ENCODE peak calls at places on chromosomes 2 and 18, in eight cellular contexts. One of them, this sample, is unnamed.

GRCh38 chr2:120596990-120597594 is 138.6 kb upstream of the GLI2 start:
- DNase-seq in RWPE2: no peak
- DNase-seq in HTR-8/SVneo: no peak
- DNase-seq in activated T-helper 1 cell treated with Interleukin-2 at 50 U/mL for 16 hours: no peak
- DNase-seq in globus pallidus: peak
- DNase-seq in neuronal stem cell: no peak
- DNase-seq in Caki2: no peak
- DNase-seq in NCI-H748 treated with DMSO at 0.1 percent for 48 hours: no peak
- DNase-seq in this sample: peak

GRCh38 chr2:216478151-216478550 is 20.5 kb upstream of the RPL37A start:
- DNase-seq in RWPE2: no peak
- DNase-seq in HTR-8/SVneo: peak
- DNase-seq in activated T-helper 1 cell treated with Interleukin-2 at 50 U/mL for 16 hours: no peak
- DNase-seq in globus pallidus: peak
- DNase-seq in neuronal stem cell: no peak
- DNase-seq in Caki2: peak
- DNase-seq in NCI-H748 treated with DMSO at 0.1 percent for 48 hours: no peak
- DNase-seq in this sample: no peak

GRCh38 chr18:5510109-5510846 is 33.5 kb downstream of the EPB41L3 start:
- DNase-seq in RWPE2: no peak
- DNase-seq in HTR-8/SVneo: no peak
- DNase-seq in activated T-helper 1 cell treated with Interleukin-2 at 50 U/mL for 16 hours: no peak
- DNase-seq in globus pallidus: no peak
- DNase-seq in neuronal stem cell: no peak
- DNase-seq in Caki2: no peak
- DNase-seq in NCI-H748 treated with DMSO at 0.1 percent for 48 hours: no peak
- DNase-seq in this sample: no peak

GRCh38 chr2:25982273-25982967 is at the start of gene KIF3C:
- DNase-seq in RWPE2: peak
- DNase-seq in HTR-8/SVneo: peak
- DNase-seq in activated T-helper 1 cell treated with Interleukin-2 at 50 U/mL for 16 hours: peak
- DNase-seq in globus pallidus: peak
- DNase-seq in neuronal stem cell: peak
- DNase-seq in Caki2: peak
- DNase-seq in NCI-H748 treated with DMSO at 0.1 percent for 48 hours: peak
- DNase-seq in this sample: peak

GRCh38 chr18:63290456-63291200 is 28.9 kb downstream of the BCL2 start:
- DNase-seq in RWPE2: no peak
- DNase-seq in HTR-8/SVneo: no peak
- DNase-seq in activated T-helper 1 cell treated with Interleukin-2 at 50 U/mL for 16 hours: no peak
- DNase-seq in globus pallidus: no peak
- DNase-seq in neuronal stem cell: no peak
- DNase-seq in Caki2: no peak
- DNase-seq in NCI-H748 treated with DMSO at 0.1 percent for 48 hours: no peak
- DNase-seq in this sample: no peak

GRCh38 chr2:160205511-160205910 is 5.4 kb upstream of the ITGB6 start:
- DNase-seq in RWPE2: peak
- DNase-seq in HTR-8/SVneo: peak
- DNase-seq in activated T-helper 1 cell treated with Interleukin-2 at 50 U/mL for 16 hours: no peak
- DNase-seq in globus pallidus: no peak
- DNase-seq in neuronal stem cell: no peak
- DNase-seq in Caki2: peak
- DNase-seq in NCI-H748 treated with DMSO at 0.1 percent for 48 hours: no peak
- DNase-seq in this sample: no peak

GRCh38 chr2:36452279-36452678 is 96.7 kb downstream of the CRIM1 start:
- DNase-seq in RWPE2: no peak
- DNase-seq in HTR-8/SVneo: no peak
- DNase-seq in activated T-helper 1 cell treated with Interleukin-2 at 50 U/mL for 16 hours: no peak
- DNase-seq in globus pallidus: no peak
- DNase-seq in neuronal stem cell: no peak
- DNase-seq in Caki2: no peak
- DNase-seq in NCI-H748 treated with DMSO at 0.1 percent for 48 hours: no peak
- DNase-seq in this sample: no peak

GRCh38 chr2:69781321-69782248 is 39.7 kb downstream of the ANXA4 start:
- DNase-seq in RWPE2: no peak
- DNase-seq in HTR-8/SVneo: no peak
- DNase-seq in activated T-helper 1 cell treated with Interleukin-2 at 50 U/mL for 16 hours: no peak
- DNase-seq in globus pallidus: no peak
- DNase-seq in neuronal stem cell: no peak
- DNase-seq in Caki2: peak
- DNase-seq in NCI-H748 treated with DMSO at 0.1 percent for 48 hours: peak
- DNase-seq in this sample: no peak

GRCh38 chr2:31404302-31404701 is 10.2 kb downstream of the XDH start:
- DNase-seq in RWPE2: no peak
- DNase-seq in HTR-8/SVneo: no peak
- DNase-seq in activated T-helper 1 cell treated with Interleukin-2 at 50 U/mL for 16 hours: no peak
- DNase-seq in globus pallidus: no peak
- DNase-seq in neuronal stem cell: no peak
- DNase-seq in Caki2: no peak
- DNase-seq in NCI-H748 treated with DMSO at 0.1 percent for 48 hours: no peak
- DNase-seq in this sample: no peak

GRCh38 chr2:100955226-100955625 is 46.9 kb upstream of the RPL31 start:
- DNase-seq in RWPE2: no peak
- DNase-seq in HTR-8/SVneo: no peak
- DNase-seq in activated T-helper 1 cell treated with Interleukin-2 at 50 U/mL for 16 hours: no peak
- DNase-seq in globus pallidus: no peak
- DNase-seq in neuronal stem cell: no peak
- DNase-seq in Caki2: no peak
- DNase-seq in NCI-H748 treated with DMSO at 0.1 percent for 48 hours: no peak
- DNase-seq in this sample: no peak

GRCh38 chr2:8872821-8873432 is 35.5 kb upstream of the KIDINS220 start:
- DNase-seq in RWPE2: no peak
- DNase-seq in HTR-8/SVneo: peak
- DNase-seq in activated T-helper 1 cell treated with Interleukin-2 at 50 U/mL for 16 hours: no peak
- DNase-seq in globus pallidus: peak
- DNase-seq in neuronal stem cell: peak
- DNase-seq in Caki2: peak
- DNase-seq in NCI-H748 treated with DMSO at 0.1 percent for 48 hours: peak
- DNase-seq in this sample: no peak

GRCh38 chr2:40606862-40607261 is 155.0 kb upstream of the SLC8A1 start:
- DNase-seq in RWPE2: no peak
- DNase-seq in HTR-8/SVneo: no peak
- DNase-seq in activated T-helper 1 cell treated with Interleukin-2 at 50 U/mL for 16 hours: no peak
- DNase-seq in globus pallidus: no peak
- DNase-seq in neuronal stem cell: no peak
- DNase-seq in Caki2: no peak
- DNase-seq in NCI-H748 treated with DMSO at 0.1 percent for 48 hours: no peak
- DNase-seq in this sample: no peak

GRCh38 chr2:28626891-28627421 is 124.7 kb upstream of the PPP1CB start:
- DNase-seq in RWPE2: no peak
- DNase-seq in HTR-8/SVneo: no peak
- DNase-seq in activated T-helper 1 cell treated with Interleukin-2 at 50 U/mL for 16 hours: no peak
- DNase-seq in globus pallidus: no peak
- DNase-seq in neuronal stem cell: no peak
- DNase-seq in Caki2: no peak
- DNase-seq in NCI-H748 treated with DMSO at 0.1 percent for 48 hours: no peak
- DNase-seq in this sample: no peak

GRCh38 chr2:101699191-101699938 is 1.9 kb downstream of the MAP4K4 start:
- DNase-seq in RWPE2: no peak
- DNase-seq in HTR-8/SVneo: no peak
- DNase-seq in activated T-helper 1 cell treated with Interleukin-2 at 50 U/mL for 16 hours: no peak
- DNase-seq in globus pallidus: no peak
- DNase-seq in neuronal stem cell: no peak
- DNase-seq in Caki2: no peak
- DNase-seq in NCI-H748 treated with DMSO at 0.1 percent for 48 hours: no peak
- DNase-seq in this sample: no peak

GRCh38 chr2:214731008-214731407 is 78.5 kb downstream of the BARD1 start:
- DNase-seq in RWPE2: no peak
- DNase-seq in HTR-8/SVneo: no peak
- DNase-seq in activated T-helper 1 cell treated with Interleukin-2 at 50 U/mL for 16 hours: no peak
- DNase-seq in globus pallidus: no peak
- DNase-seq in neuronal stem cell: no peak
- DNase-seq in Caki2: peak
- DNase-seq in NCI-H748 treated with DMSO at 0.1 percent for 48 hours: no peak
- DNase-seq in this sample: no peak

GRCh38 chr2:177051278-177051677 is 161.3 kb upstream of the HNRNPA3 start:
- DNase-seq in RWPE2: no peak
- DNase-seq in HTR-8/SVneo: no peak
- DNase-seq in activated T-helper 1 cell treated with Interleukin-2 at 50 U/mL for 16 hours: no peak
- DNase-seq in globus pallidus: no peak
- DNase-seq in neuronal stem cell: no peak
- DNase-seq in Caki2: no peak
- DNase-seq in NCI-H748 treated with DMSO at 0.1 percent for 48 hours: no peak
- DNase-seq in this sample: no peak

GRCh38 chr18:55856191-55856590 is 268.2 kb upstream of the TCF4 start:
- DNase-seq in RWPE2: peak
- DNase-seq in HTR-8/SVneo: peak
- DNase-seq in activated T-helper 1 cell treated with Interleukin-2 at 50 U/mL for 16 hours: no peak
- DNase-seq in globus pallidus: no peak
- DNase-seq in neuronal stem cell: no peak
- DNase-seq in Caki2: peak
- DNase-seq in NCI-H748 treated with DMSO at 0.1 percent for 48 hours: no peak
- DNase-seq in this sample: no peak

GRCh38 chr2:185738679-185739472 is at the start of gene FSIP2:
- DNase-seq in RWPE2: peak
- DNase-seq in HTR-8/SVneo: peak
- DNase-seq in activated T-helper 1 cell treated with Interleukin-2 at 50 U/mL for 16 hours: no peak
- DNase-seq in globus pallidus: no peak
- DNase-seq in neuronal stem cell: peak
- DNase-seq in Caki2: peak
- DNase-seq in NCI-H748 treated with DMSO at 0.1 percent for 48 hours: no peak
- DNase-seq in this sample: peak

GRCh38 chr2:161237397-161238263 is 70.6 kb upstream of the PSMD14 start:
- DNase-seq in RWPE2: no peak
- DNase-seq in HTR-8/SVneo: peak
- DNase-seq in activated T-helper 1 cell treated with Interleukin-2 at 50 U/mL for 16 hours: peak
- DNase-seq in globus pallidus: peak
- DNase-seq in neuronal stem cell: peak
- DNase-seq in Caki2: peak
- DNase-seq in NCI-H748 treated with DMSO at 0.1 percent for 48 hours: peak
- DNase-seq in this sample: peak

GRCh38 chr2:236955675-236956618 is 129.7 kb upstream of the COPS8 start:
- DNase-seq in RWPE2: no peak
- DNase-seq in HTR-8/SVneo: no peak
- DNase-seq in activated T-helper 1 cell treated with Interleukin-2 at 50 U/mL for 16 hours: no peak
- DNase-seq in globus pallidus: no peak
- DNase-seq in neuronal stem cell: peak
- DNase-seq in Caki2: no peak
- DNase-seq in NCI-H748 treated with DMSO at 0.1 percent for 48 hours: no peak
- DNase-seq in this sample: no peak

GRCh38 chr2:239157766-239158165 is 243.1 kb downstream of the HDAC4 start:
- DNase-seq in RWPE2: peak
- DNase-seq in HTR-8/SVneo: no peak
- DNase-seq in activated T-helper 1 cell treated with Interleukin-2 at 50 U/mL for 16 hours: no peak
- DNase-seq in globus pallidus: no peak
- DNase-seq in neuronal stem cell: peak
- DNase-seq in Caki2: peak
- DNase-seq in NCI-H748 treated with DMSO at 0.1 percent for 48 hours: no peak
- DNase-seq in this sample: peak

GRCh38 chr2:237438082-237438925 is 24.3 kb upstream of the COL6A3 start:
- DNase-seq in RWPE2: no peak
- DNase-seq in HTR-8/SVneo: no peak
- DNase-seq in activated T-helper 1 cell treated with Interleukin-2 at 50 U/mL for 16 hours: no peak
- DNase-seq in globus pallidus: no peak
- DNase-seq in neuronal stem cell: no peak
- DNase-seq in Caki2: no peak
- DNase-seq in NCI-H748 treated with DMSO at 0.1 percent for 48 hours: peak
- DNase-seq in this sample: no peak

GRCh38 chr2:96092896-96093295 is 23.5 kb downstream of the ADRA2B start:
- DNase-seq in RWPE2: no peak
- DNase-seq in HTR-8/SVneo: no peak
- DNase-seq in activated T-helper 1 cell treated with Interleukin-2 at 50 U/mL for 16 hours: no peak
- DNase-seq in globus pallidus: no peak
- DNase-seq in neuronal stem cell: no peak
- DNase-seq in Caki2: no peak
- DNase-seq in NCI-H748 treated with DMSO at 0.1 percent for 48 hours: no peak
- DNase-seq in this sample: no peak

GRCh38 chr2:209472871-209473270 is 49.0 kb downstream of the MAP2 start:
- DNase-seq in RWPE2: no peak
- DNase-seq in HTR-8/SVneo: no peak
- DNase-seq in activated T-helper 1 cell treated with Interleukin-2 at 50 U/mL for 16 hours: no peak
- DNase-seq in globus pallidus: no peak
- DNase-seq in neuronal stem cell: no peak
- DNase-seq in Caki2: no peak
- DNase-seq in NCI-H748 treated with DMSO at 0.1 percent for 48 hours: no peak
- DNase-seq in this sample: no peak

GRCh38 chr2:101387151-101387807 is at the start of gene CREG2:
- DNase-seq in RWPE2: no peak
- DNase-seq in HTR-8/SVneo: peak
- DNase-seq in activated T-helper 1 cell treated with Interleukin-2 at 50 U/mL for 16 hours: peak
- DNase-seq in globus pallidus: peak
- DNase-seq in neuronal stem cell: peak
- DNase-seq in Caki2: peak
- DNase-seq in NCI-H748 treated with DMSO at 0.1 percent for 48 hours: peak
- DNase-seq in this sample: peak

GRCh38 chr2:72236445-72237067 is 88.9 kb upstream of the CYP26B1 start:
- DNase-seq in RWPE2: no peak
- DNase-seq in HTR-8/SVneo: peak
- DNase-seq in activated T-helper 1 cell treated with Interleukin-2 at 50 U/mL for 16 hours: no peak
- DNase-seq in globus pallidus: peak
- DNase-seq in neuronal stem cell: no peak
- DNase-seq in Caki2: peak
- DNase-seq in NCI-H748 treated with DMSO at 0.1 percent for 48 hours: no peak
- DNase-seq in this sample: no peak

GRCh38 chr2:191612496-191612895 is 65.4 kb upstream of the NABP1 start:
- DNase-seq in RWPE2: no peak
- DNase-seq in HTR-8/SVneo: peak
- DNase-seq in activated T-helper 1 cell treated with Interleukin-2 at 50 U/mL for 16 hours: no peak
- DNase-seq in globus pallidus: no peak
- DNase-seq in neuronal stem cell: no peak
- DNase-seq in Caki2: peak
- DNase-seq in NCI-H748 treated with DMSO at 0.1 percent for 48 hours: no peak
- DNase-seq in this sample: no peak

GRCh38 chr2:163213699-163214098 is 375.1 kb upstream of the KCNH7 start:
- DNase-seq in RWPE2: no peak
- DNase-seq in HTR-8/SVneo: no peak
- DNase-seq in activated T-helper 1 cell treated with Interleukin-2 at 50 U/mL for 16 hours: no peak
- DNase-seq in globus pallidus: no peak
- DNase-seq in neuronal stem cell: no peak
- DNase-seq in Caki2: peak
- DNase-seq in NCI-H748 treated with DMSO at 0.1 percent for 48 hours: no peak
- DNase-seq in this sample: no peak

GRCh38 chr18:74229005-74229404 is 62.8 kb downstream of the CYB5A start:
- DNase-seq in RWPE2: no peak
- DNase-seq in HTR-8/SVneo: no peak
- DNase-seq in activated T-helper 1 cell treated with Interleukin-2 at 50 U/mL for 16 hours: no peak
- DNase-seq in globus pallidus: no peak
- DNase-seq in neuronal stem cell: no peak
- DNase-seq in Caki2: peak
- DNase-seq in NCI-H748 treated with DMSO at 0.1 percent for 48 hours: no peak
- DNase-seq in this sample: no peak

GRCh38 chr2:27720004-27720551 is 51.4 kb upstream of the MRPL33 start:
- DNase-seq in RWPE2: peak
- DNase-seq in HTR-8/SVneo: peak
- DNase-seq in activated T-helper 1 cell treated with Interleukin-2 at 50 U/mL for 16 hours: no peak
- DNase-seq in globus pallidus: no peak
- DNase-seq in neuronal stem cell: no peak
- DNase-seq in Caki2: peak
- DNase-seq in NCI-H748 treated with DMSO at 0.1 percent for 48 hours: no peak
- DNase-seq in this sample: no peak

GRCh38 chr18:27942706-27943105 is 234.2 kb downstream of the CDH2 start:
- DNase-seq in RWPE2: no peak
- DNase-seq in HTR-8/SVneo: no peak
- DNase-seq in activated T-helper 1 cell treated with Interleukin-2 at 50 U/mL for 16 hours: no peak
- DNase-seq in globus pallidus: no peak
- DNase-seq in neuronal stem cell: no peak
- DNase-seq in Caki2: no peak
- DNase-seq in NCI-H748 treated with DMSO at 0.1 percent for 48 hours: no peak
- DNase-seq in this sample: no peak

GRCh38 chr2:37753758-37754157 is 82.3 kb upstream of the CDC42EP3 start:
- DNase-seq in RWPE2: no peak
- DNase-seq in HTR-8/SVneo: no peak
- DNase-seq in activated T-helper 1 cell treated with Interleukin-2 at 50 U/mL for 16 hours: no peak
- DNase-seq in globus pallidus: no peak
- DNase-seq in neuronal stem cell: no peak
- DNase-seq in Caki2: no peak
- DNase-seq in NCI-H748 treated with DMSO at 0.1 percent for 48 hours: no peak
- DNase-seq in this sample: no peak

GRCh38 chr2:113136828-113137775 is 9.7 kb downstream of the IL1RN start:
- DNase-seq in RWPE2: no peak
- DNase-seq in HTR-8/SVneo: peak
- DNase-seq in activated T-helper 1 cell treated with Interleukin-2 at 50 U/mL for 16 hours: no peak
- DNase-seq in globus pallidus: no peak
- DNase-seq in neuronal stem cell: peak
- DNase-seq in Caki2: peak
- DNase-seq in NCI-H748 treated with DMSO at 0.1 percent for 48 hours: no peak
- DNase-seq in this sample: no peak

GRCh38 chr2:130346741-130347066 is 4.0 kb downstream of the IMP4 start:
- DNase-seq in RWPE2: no peak
- DNase-seq in HTR-8/SVneo: no peak
- DNase-seq in activated T-helper 1 cell treated with Interleukin-2 at 50 U/mL for 16 hours: no peak
- DNase-seq in globus pallidus: no peak
- DNase-seq in neuronal stem cell: no peak
- DNase-seq in Caki2: no peak
- DNase-seq in NCI-H748 treated with DMSO at 0.1 percent for 48 hours: no peak
- DNase-seq in this sample: no peak

This sample was measured in left ventricle myocardium inferior.